ENCODE peak calls at places on chromosomes 13 and 19, in eight cellular contexts. One of them, this sample, is unnamed.

GRCh38 chr19:16372065-16372915 is 47.7 kb downstream of the KLF2 start:
- DNase-seq in C1 segment of cervical spinal cord: no peak
- DNase-seq in AG08395: no peak
- DNase-seq in AG10803: no peak
- DNase-seq in CD8-positive, alpha-beta memory T cell: no peak
- DNase-seq in COR-L47: no peak
- DNase-seq in GM03348: no peak
- DNase-seq in mucosa of gallbladder: no peak
- DNase-seq in this sample: no peak

GRCh38 chr13:36310417-36311108 is 12.9 kb upstream of the CCDC169 start:
- DNase-seq in GM03348: no peak
- DNase-seq in AG10803: no peak
- DNase-seq in AG08395: no peak
- DNase-seq in mucosa of gallbladder: no peak
- DNase-seq in COR-L47: no peak
- DNase-seq in CD8-positive, alpha-beta memory T cell: no peak
- DNase-seq in C1 segment of cervical spinal cord: no peak
- DNase-seq in this sample: no peak

GRCh38 chr13:105462981-105463380 is 1072.5 kb downstream of the EFNB2 start:
- DNase-seq in CD8-positive, alpha-beta memory T cell: no peak
- DNase-seq in mucosa of gallbladder: no peak
- DNase-seq in AG08395: no peak
- DNase-seq in GM03348: no peak
- DNase-seq in COR-L47: peak
- DNase-seq in C1 segment of cervical spinal cord: no peak
- DNase-seq in AG10803: no peak
- DNase-seq in this sample: no peak

GRCh38 chr13:20553309-20553708 is 13.6 kb upstream of the IFT88 start:
- DNase-seq in AG10803: peak
- DNase-seq in GM03348: no peak
- DNase-seq in mucosa of gallbladder: no peak
- DNase-seq in COR-L47: no peak
- DNase-seq in AG08395: no peak
- DNase-seq in C1 segment of cervical spinal cord: peak
- DNase-seq in CD8-positive, alpha-beta memory T cell: no peak
- DNase-seq in this sample: no peak

GRCh38 chr19:43290568-43291359 is 21.4 kb upstream of the PSG9 start:
- DNase-seq in AG08395: no peak
- DNase-seq in AG10803: no peak
- DNase-seq in COR-L47: no peak
- DNase-seq in GM03348: no peak
- DNase-seq in mucosa of gallbladder: no peak
- DNase-seq in C1 segment of cervical spinal cord: no peak
- DNase-seq in CD8-positive, alpha-beta memory T cell: no peak
- DNase-seq in this sample: no peak

GRCh38 chr13:54975676-54976075 is 1947.1 kb downstream of the OLFM4 start:
- DNase-seq in CD8-positive, alpha-beta memory T cell: no peak
- DNase-seq in mucosa of gallbladder: no peak
- DNase-seq in AG08395: no peak
- DNase-seq in COR-L47: no peak
- DNase-seq in C1 segment of cervical spinal cord: no peak
- DNase-seq in AG10803: no peak
- DNase-seq in GM03348: no peak
- DNase-seq in this sample: no peak

GRCh38 chr13:80040219-80040976 is 300.5 kb downstream of the SPRY2 start:
- DNase-seq in CD8-positive, alpha-beta memory T cell: no peak
- DNase-seq in AG08395: peak
- DNase-seq in COR-L47: no peak
- DNase-seq in AG10803: peak
- DNase-seq in mucosa of gallbladder: no peak
- DNase-seq in GM03348: peak
- DNase-seq in C1 segment of cervical spinal cord: no peak
- DNase-seq in this sample: peak

GRCh38 chr13:107348471-107348870 is 780.5 kb upstream of the ARGLU1 start:
- DNase-seq in CD8-positive, alpha-beta memory T cell: no peak
- DNase-seq in AG10803: no peak
- DNase-seq in AG08395: no peak
- DNase-seq in GM03348: no peak
- DNase-seq in C1 segment of cervical spinal cord: no peak
- DNase-seq in COR-L47: no peak
- DNase-seq in mucosa of gallbladder: no peak
- DNase-seq in this sample: no peak

GRCh38 chr19:58086825-58087710 is 11.0 kb downstream of the ZSCAN18 start:
- DNase-seq in C1 segment of cervical spinal cord: no peak
- DNase-seq in COR-L47: no peak
- DNase-seq in GM03348: no peak
- DNase-seq in AG10803: no peak
- DNase-seq in AG08395: no peak
- DNase-seq in mucosa of gallbladder: no peak
- DNase-seq in CD8-positive, alpha-beta memory T cell: no peak
- DNase-seq in this sample: no peak

GRCh38 chr13:75514080-75515040 is 23.3 kb downstream of the COMMD6 start:
- DNase-seq in AG08395: peak
- DNase-seq in COR-L47: no peak
- DNase-seq in mucosa of gallbladder: no peak
- DNase-seq in GM03348: peak
- DNase-seq in C1 segment of cervical spinal cord: no peak
- DNase-seq in AG10803: peak
- DNase-seq in CD8-positive, alpha-beta memory T cell: no peak
- DNase-seq in this sample: no peak

GRCh38 chr13:23715762-23716235 is 145.6 kb downstream of the TNFRSF19 start:
- DNase-seq in AG08395: no peak
- DNase-seq in COR-L47: no peak
- DNase-seq in CD8-positive, alpha-beta memory T cell: no peak
- DNase-seq in GM03348: no peak
- DNase-seq in C1 segment of cervical spinal cord: no peak
- DNase-seq in AG10803: no peak
- DNase-seq in mucosa of gallbladder: peak
- DNase-seq in this sample: no peak

GRCh38 chr13:90015565-90016507 is 1331.7 kb upstream of the MIR17HG start:
- DNase-seq in GM03348: no peak
- DNase-seq in COR-L47: no peak
- DNase-seq in C1 segment of cervical spinal cord: no peak
- DNase-seq in mucosa of gallbladder: no peak
- DNase-seq in CD8-positive, alpha-beta memory T cell: no peak
- DNase-seq in AG08395: no peak
- DNase-seq in AG10803: no peak
- DNase-seq in this sample: no peak

GRCh38 chr13:77637583-77637982 is 59.9 kb upstream of the SLAIN1 start:
- DNase-seq in C1 segment of cervical spinal cord: no peak
- DNase-seq in CD8-positive, alpha-beta memory T cell: no peak
- DNase-seq in AG10803: no peak
- DNase-seq in GM03348: no peak
- DNase-seq in AG08395: no peak
- DNase-seq in mucosa of gallbladder: peak
- DNase-seq in COR-L47: peak
- DNase-seq in this sample: no peak

GRCh38 chr13:32430018-32430747 is 2.3 kb upstream of the N4BP2L1 start:
- DNase-seq in mucosa of gallbladder: no peak
- DNase-seq in AG08395: no peak
- DNase-seq in COR-L47: no peak
- DNase-seq in AG10803: no peak
- DNase-seq in GM03348: no peak
- DNase-seq in CD8-positive, alpha-beta memory T cell: no peak
- DNase-seq in C1 segment of cervical spinal cord: no peak
- DNase-seq in this sample: no peak

GRCh38 chr19:518292-519231 is 11.3 kb downstream of the TPGS1 start:
- DNase-seq in mucosa of gallbladder: no peak
- DNase-seq in AG10803: peak
- DNase-seq in GM03348: no peak
- DNase-seq in AG08395: no peak
- DNase-seq in COR-L47: no peak
- DNase-seq in C1 segment of cervical spinal cord: no peak
- DNase-seq in CD8-positive, alpha-beta memory T cell: no peak
- DNase-seq in this sample: no peak

GRCh38 chr13:98405107-98405571 is 171.8 kb downstream of the STK24 start:
- DNase-seq in C1 segment of cervical spinal cord: no peak
- DNase-seq in AG08395: peak
- DNase-seq in CD8-positive, alpha-beta memory T cell: no peak
- DNase-seq in COR-L47: peak
- DNase-seq in mucosa of gallbladder: no peak
- DNase-seq in GM03348: peak
- DNase-seq in AG10803: peak
- DNase-seq in this sample: no peak

GRCh38 chr19:9219489-9219888 is at the start of gene OR7D4:
- DNase-seq in mucosa of gallbladder: no peak
- DNase-seq in AG08395: no peak
- DNase-seq in GM03348: no peak
- DNase-seq in AG10803: no peak
- DNase-seq in C1 segment of cervical spinal cord: no peak
- DNase-seq in COR-L47: no peak
- DNase-seq in CD8-positive, alpha-beta memory T cell: no peak
- DNase-seq in this sample: no peak

GRCh38 chr19:54459282-54460229 is 4.0 kb downstream of the LENG9 start:
- DNase-seq in CD8-positive, alpha-beta memory T cell: no peak
- DNase-seq in mucosa of gallbladder: no peak
- DNase-seq in C1 segment of cervical spinal cord: no peak
- DNase-seq in GM03348: no peak
- DNase-seq in COR-L47: no peak
- DNase-seq in AG10803: no peak
- DNase-seq in AG08395: no peak
- DNase-seq in this sample: no peak

GRCh38 chr19:48218964-48219363 is 36.7 kb downstream of the CARD8 start:
- DNase-seq in C1 segment of cervical spinal cord: no peak
- DNase-seq in AG08395: no peak
- DNase-seq in COR-L47: no peak
- DNase-seq in AG10803: peak
- DNase-seq in CD8-positive, alpha-beta memory T cell: no peak
- DNase-seq in mucosa of gallbladder: no peak
- DNase-seq in GM03348: no peak
- DNase-seq in this sample: no peak

GRCh38 chr13:109698779-109699178 is 87.6 kb downstream of the IRS2 start:
- DNase-seq in mucosa of gallbladder: no peak
- DNase-seq in AG10803: peak
- DNase-seq in COR-L47: no peak
- DNase-seq in AG08395: peak
- DNase-seq in CD8-positive, alpha-beta memory T cell: no peak
- DNase-seq in GM03348: peak
- DNase-seq in C1 segment of cervical spinal cord: no peak
- DNase-seq in this sample: no peak

GRCh38 chr13:40910324-40911050 is 108.6 kb downstream of the ELF1 start:
- DNase-seq in CD8-positive, alpha-beta memory T cell: no peak
- DNase-seq in AG10803: peak
- DNase-seq in C1 segment of cervical spinal cord: no peak
- DNase-seq in GM03348: peak
- DNase-seq in mucosa of gallbladder: no peak
- DNase-seq in COR-L47: no peak
- DNase-seq in AG08395: peak
- DNase-seq in this sample: no peak

GRCh38 chr13:74098077-74098476 is 36.1 kb downstream of the KLF12 start:
- DNase-seq in CD8-positive, alpha-beta memory T cell: no peak
- DNase-seq in COR-L47: no peak
- DNase-seq in mucosa of gallbladder: no peak
- DNase-seq in AG08395: no peak
- DNase-seq in GM03348: no peak
- DNase-seq in AG10803: no peak
- DNase-seq in C1 segment of cervical spinal cord: no peak
- DNase-seq in this sample: no peak

GRCh38 chr19:45076029-45076850 is at the start of gene ZNF296:
- DNase-seq in COR-L47: peak
- DNase-seq in C1 segment of cervical spinal cord: no peak
- DNase-seq in GM03348: peak
- DNase-seq in AG10803: no peak
- DNase-seq in AG08395: peak
- DNase-seq in CD8-positive, alpha-beta memory T cell: peak
- DNase-seq in mucosa of gallbladder: peak
- DNase-seq in this sample: no peak

GRCh38 chr13:111957913-111958450 is 109.0 kb upstream of the SOX1 start:
- DNase-seq in C1 segment of cervical spinal cord: no peak
- DNase-seq in GM03348: no peak
- DNase-seq in AG10803: no peak
- DNase-seq in COR-L47: no peak
- DNase-seq in CD8-positive, alpha-beta memory T cell: no peak
- DNase-seq in mucosa of gallbladder: no peak
- DNase-seq in AG08395: no peak
- DNase-seq in this sample: no peak

GRCh38 chr13:96229356-96229755 is 139.4 kb downstream of the HS6ST3 start:
- DNase-seq in AG10803: no peak
- DNase-seq in AG08395: no peak
- DNase-seq in mucosa of gallbladder: no peak
- DNase-seq in COR-L47: no peak
- DNase-seq in CD8-positive, alpha-beta memory T cell: no peak
- DNase-seq in C1 segment of cervical spinal cord: no peak
- DNase-seq in GM03348: no peak
- DNase-seq in this sample: peak

GRCh38 chr13:29454931-29455481 is 140.5 kb downstream of the SLC7A1 start:
- DNase-seq in COR-L47: no peak
- DNase-seq in C1 segment of cervical spinal cord: no peak
- DNase-seq in CD8-positive, alpha-beta memory T cell: no peak
- DNase-seq in GM03348: no peak
- DNase-seq in AG08395: no peak
- DNase-seq in AG10803: peak
- DNase-seq in mucosa of gallbladder: no peak
- DNase-seq in this sample: no peak

GRCh38 chr13:30908416-30908980 is 2.4 kb downstream of the MEDAG start:
- DNase-seq in AG10803: peak
- DNase-seq in mucosa of gallbladder: no peak
- DNase-seq in GM03348: peak
- DNase-seq in AG08395: no peak
- DNase-seq in COR-L47: no peak
- DNase-seq in C1 segment of cervical spinal cord: no peak
- DNase-seq in CD8-positive, alpha-beta memory T cell: no peak
- DNase-seq in this sample: no peak

GRCh38 chr13:114259974-114260373 is 21.4 kb upstream of the UPF3A start:
- DNase-seq in AG10803: no peak
- DNase-seq in AG08395: no peak
- DNase-seq in mucosa of gallbladder: no peak
- DNase-seq in GM03348: no peak
- DNase-seq in CD8-positive, alpha-beta memory T cell: no peak
- DNase-seq in COR-L47: peak
- DNase-seq in C1 segment of cervical spinal cord: no peak
- DNase-seq in this sample: no peak

GRCh38 chr13:70817571-70817970 is 709.3 kb upstream of the KLHL1 start:
- DNase-seq in COR-L47: no peak
- DNase-seq in AG10803: no peak
- DNase-seq in mucosa of gallbladder: no peak
- DNase-seq in GM03348: no peak
- DNase-seq in AG08395: no peak
- DNase-seq in C1 segment of cervical spinal cord: no peak
- DNase-seq in CD8-positive, alpha-beta memory T cell: no peak
- DNase-seq in this sample: no peak

GRCh38 chr13:40549500-40550094 is 116.8 kb downstream of the FOXO1 start:
- DNase-seq in mucosa of gallbladder: no peak
- DNase-seq in CD8-positive, alpha-beta memory T cell: no peak
- DNase-seq in AG10803: peak
- DNase-seq in COR-L47: no peak
- DNase-seq in AG08395: peak
- DNase-seq in GM03348: peak
- DNase-seq in C1 segment of cervical spinal cord: no peak
- DNase-seq in this sample: no peak

GRCh38 chr13:27309967-27310598 is 39.5 kb downstream of the RASL11A start:
- DNase-seq in CD8-positive, alpha-beta memory T cell: no peak
- DNase-seq in COR-L47: no peak
- DNase-seq in AG08395: no peak
- DNase-seq in mucosa of gallbladder: no peak
- DNase-seq in GM03348: no peak
- DNase-seq in AG10803: no peak
- DNase-seq in C1 segment of cervical spinal cord: no peak
- DNase-seq in this sample: peak

GRCh38 chr13:108859202-108860012 is 230.0 kb downstream of the MYO16 start:
- DNase-seq in mucosa of gallbladder: no peak
- DNase-seq in AG08395: peak
- DNase-seq in CD8-positive, alpha-beta memory T cell: no peak
- DNase-seq in COR-L47: no peak
- DNase-seq in AG10803: peak
- DNase-seq in C1 segment of cervical spinal cord: no peak
- DNase-seq in GM03348: peak
- DNase-seq in this sample: no peak

GRCh38 chr19:4233282-4233853 is 4.0 kb downstream of the EBI3 start:
- DNase-seq in AG10803: no peak
- DNase-seq in mucosa of gallbladder: peak
- DNase-seq in COR-L47: no peak
- DNase-seq in GM03348: no peak
- DNase-seq in AG08395: peak
- DNase-seq in C1 segment of cervical spinal cord: no peak
- DNase-seq in CD8-positive, alpha-beta memory T cell: peak
- DNase-seq in this sample: peak

GRCh38 chr13:41071775-41072174 is 10.5 kb downstream of the WBP4 start:
- DNase-seq in CD8-positive, alpha-beta memory T cell: no peak
- DNase-seq in COR-L47: no peak
- DNase-seq in mucosa of gallbladder: no peak
- DNase-seq in GM03348: no peak
- DNase-seq in AG08395: no peak
- DNase-seq in C1 segment of cervical spinal cord: no peak
- DNase-seq in AG10803: no peak
- DNase-seq in this sample: no peak

This sample was measured in Panc1.